ENCODE peak calls at places on chromosomes 16 and 17, in ten cellular contexts. P, T, J, R, H, Q, S, Z, L and I are unnamed samples.

GRCh38 chr17:58517378-58517927 is 3.0 kb upstream of the MTMR4 start:
- DNase-seq in P (no peak), T (no peak), J (no peak), R (no peak), H (no peak), Q (no peak), S (no peak), Z (no peak), L (no peak), I (no peak)

GRCh38 chr17:69462010-69462409 is 47.5 kb downstream of the MAP2K6 start:
- DNase-seq in P (no peak), T (no peak), J (no peak), R (no peak), H (peak; percentile 63), Q (no peak), S (peak; percentile 29), Z (no peak), L (no peak), I (no peak)

GRCh38 chr16:17342031-17342430 is 128.7 kb downstream of the XYLT1 start:
- DNase-seq in P (no peak), T (no peak), J (no peak), R (no peak), H (no peak), Q (no peak), S (no peak), Z (no peak), L (no peak), I (no peak)

GRCh38 chr17:13230350-13230900 is 212.6 kb upstream of the ELAC2 start:
- DNase-seq in P (no peak), T (no peak), J (no peak), R (no peak), H (no peak), Q (no peak), S (no peak), Z (no peak), L (no peak), I (no peak)

GRCh38 chr16:2341456-2342447 is 1.2 kb upstream of the ABCA3 start:
- DNase-seq in P (no peak), T (no peak), J (peak; percentile 47), R (peak; percentile 32), H (peak; percentile 58), Q (no peak), S (peak; percentile 37), Z (no peak), L (no peak), I (no peak)

GRCh38 chr16:23532448-23532847 is 22.2 kb upstream of the GGA2 start:
- DNase-seq in P (no peak), T (no peak), J (no peak), R (no peak), H (no peak), Q (no peak), S (no peak), Z (no peak), L (no peak), I (no peak)

GRCh38 chr17:40475234-40476210 is 25.9 kb downstream of the TNS4 start:
- DNase-seq in P (no peak), T (no peak), J (no peak), R (peak; percentile 43), H (no peak), Q (no peak), S (no peak), Z (no peak), L (no peak), I (no peak)

GRCh38 chr16:88705746-88706287 is 391 bp downstream of the RNF166 start:
- DNase-seq in P (peak; percentile 50), T (no peak), J (no peak), R (no peak), H (no peak), Q (no peak), S (no peak), Z (peak; percentile 22), L (no peak), I (no peak)

GRCh38 chr16:85395207-85395912 is 217.8 kb upstream of the GSE1 start:
- DNase-seq in P (peak; percentile 91), T (peak; percentile 82), J (peak; percentile 93), R (peak; percentile 73), H (no peak), Q (no peak), S (peak; percentile 81), Z (no peak), L (peak; percentile 92), I (peak; percentile 52)

GRCh38 chr16:85391769-85392583 is 221.1 kb upstream of the GSE1 start:
- DNase-seq in P (no peak), T (no peak), J (peak; percentile 37), R (peak; percentile 2), H (no peak), Q (no peak), S (no peak), Z (no peak), L (no peak), I (peak; percentile 78)

GRCh38 chr16:85392756-85393673 is 220.1 kb upstream of the GSE1 start:
- DNase-seq in P (no peak), T (no peak), J (peak; percentile 22), R (peak; percentile 1), H (no peak), Q (no peak), S (no peak), Z (no peak), L (no peak), I (no peak)

GRCh38 chr16:85394511-85395206 is 218.5 kb upstream of the GSE1 start:
- DNase-seq in P (no peak), T (no peak), J (no peak), R (peak; percentile 6), H (no peak), Q (no peak), S (no peak), Z (no peak), L (no peak), I (no peak)

DNA sequence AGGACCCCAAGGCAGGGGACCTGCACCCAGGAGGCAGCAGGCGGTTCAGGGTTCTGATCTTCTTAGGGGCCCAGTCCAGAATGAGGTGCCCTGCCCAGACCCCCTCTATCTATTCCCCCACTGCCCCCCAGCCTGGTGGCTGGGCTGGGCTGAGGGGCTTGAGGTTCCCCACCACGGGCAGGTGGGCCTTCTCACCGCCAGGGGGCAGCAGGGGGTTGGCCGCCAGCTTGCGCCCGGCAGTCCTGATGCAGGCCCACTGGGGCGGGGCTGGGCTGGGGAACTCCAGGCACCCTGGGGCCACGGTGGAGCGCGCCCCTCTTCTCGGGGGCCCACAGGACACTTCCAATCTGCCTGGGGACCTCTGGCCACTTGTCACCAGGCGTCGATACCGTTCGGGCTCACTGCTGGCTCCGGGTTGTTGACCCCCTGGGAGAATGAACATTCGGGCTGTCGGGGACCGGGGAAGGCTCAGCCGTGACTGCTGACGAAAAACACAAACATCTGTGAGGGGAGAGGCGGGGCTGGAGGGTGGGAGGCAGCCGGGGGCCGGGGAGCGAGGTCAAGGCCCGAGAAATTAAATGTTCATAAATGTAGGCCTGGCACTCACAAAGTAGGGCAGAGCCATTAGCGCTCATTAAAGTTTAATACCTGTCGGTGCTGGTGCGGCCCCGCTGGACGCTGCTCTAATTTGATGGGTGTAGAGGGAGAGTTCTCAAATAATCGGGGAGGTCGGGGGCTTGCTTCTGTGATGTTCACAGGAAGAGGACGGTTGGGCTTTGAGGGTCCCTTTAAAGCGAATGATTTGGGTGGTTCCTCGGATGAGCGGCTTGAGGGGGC is 219.2 kb upstream of the GSE1 start:
- DNase-seq in P (peak; percentile 87), T (no peak), J (peak; percentile 58), R (peak; percentile 79), H (peak; percentile 92), Q (peak; percentile 56), S (peak; percentile 66), Z (peak; percentile 43), L (no peak), I (peak; percentile 39)
- H3K27ac ChIP-seq in P (peak overlapping the region; percentile 80), T (no peak overlapping the region), J (no peak overlapping the region), R (no peak overlapping the region), H (no peak overlapping the region), Q (no peak overlapping the region), S (no peak overlapping the region), Z (no peak overlapping the region), L (no peak overlapping the region), I (no peak overlapping the region)

GRCh38 chr17:43995150-43995471 is 9.3 kb upstream of the NAGS start:
- DNase-seq in P (no peak), T (no peak), J (no peak), R (no peak), H (no peak), Q (no peak), S (no peak), Z (no peak), L (no peak), I (no peak)
- H3K4me3 ChIP-seq in P (no peak overlapping the region), T (peak overlapping the region; percentile 40), J (no peak overlapping the region), R (peak overlapping the region; percentile 45), H (peak overlapping the region; percentile 56), Q (no peak overlapping the region), S (peak overlapping the region; percentile 52), Z (no peak overlapping the region), L (no peak overlapping the region), I (no peak overlapping the region)

DNA sequence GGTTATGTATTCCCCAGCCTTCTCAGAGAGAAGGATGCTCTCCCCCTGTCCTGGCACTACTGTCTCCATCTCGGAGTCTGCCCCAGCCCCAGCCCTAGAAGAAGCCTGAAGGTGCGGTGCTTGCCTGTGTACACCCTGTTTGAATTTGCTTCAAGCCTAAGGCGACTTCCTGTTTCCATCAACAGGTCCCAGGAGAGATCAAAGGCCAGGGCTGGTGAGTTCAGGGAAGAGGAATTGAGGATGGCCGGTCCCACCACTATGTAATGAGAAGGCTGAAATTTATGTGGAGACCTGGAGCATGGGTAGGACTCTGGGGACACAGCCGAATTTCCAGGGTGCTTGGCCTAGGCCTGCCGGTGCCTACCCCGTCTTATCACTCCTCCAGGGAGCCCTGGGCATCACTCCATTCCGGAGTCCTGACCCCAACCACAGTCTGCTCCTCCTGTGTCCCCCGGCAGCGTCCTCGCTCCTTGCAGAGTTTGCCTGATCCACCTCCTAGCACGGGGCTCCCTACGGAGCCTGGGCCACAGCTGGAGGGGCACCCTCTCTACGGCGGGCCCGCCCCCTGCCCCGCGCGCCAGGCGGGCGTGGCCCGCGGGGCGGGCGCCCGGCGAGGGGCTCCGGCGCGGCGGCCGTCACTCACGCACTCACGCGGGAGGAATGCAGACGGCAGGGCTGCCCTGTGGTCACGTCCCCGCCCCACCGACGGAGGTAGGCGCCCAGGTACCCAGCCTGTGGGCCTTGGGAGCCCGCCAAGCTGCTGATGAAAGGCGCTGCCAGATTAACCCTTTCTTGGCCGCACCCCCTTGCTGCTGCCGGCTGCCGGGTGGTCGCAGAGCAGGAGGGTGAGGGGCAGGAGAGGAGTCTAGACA is 53.8 kb upstream of the TAC4 start:
- DNase-seq in P (peak; percentile 68), T (no peak), J (no peak), R (no peak), H (peak; percentile 78), Q (no peak), S (no peak), Z (no peak), L (peak; percentile 13), I (no peak)
- H3K27me3 ChIP-seq in P (peaks cover 42% of the 10 kb centered on the region), T (peaks cover 5% of the 10 kb centered on the region), J (peaks cover 39% of the 10 kb centered on the region), R (no peaks in the 10 kb centered on the region), H (peaks cover 48% of the 10 kb centered on the region), Q (peaks cover 92% of the 10 kb centered on the region), S (peaks cover 16% of the 10 kb centered on the region), Z (peaks cover 15% of the 10 kb centered on the region), L (peaks cover 9% of the 10 kb centered on the region), I (peaks cover 38% of the 10 kb centered on the region)

DNA sequence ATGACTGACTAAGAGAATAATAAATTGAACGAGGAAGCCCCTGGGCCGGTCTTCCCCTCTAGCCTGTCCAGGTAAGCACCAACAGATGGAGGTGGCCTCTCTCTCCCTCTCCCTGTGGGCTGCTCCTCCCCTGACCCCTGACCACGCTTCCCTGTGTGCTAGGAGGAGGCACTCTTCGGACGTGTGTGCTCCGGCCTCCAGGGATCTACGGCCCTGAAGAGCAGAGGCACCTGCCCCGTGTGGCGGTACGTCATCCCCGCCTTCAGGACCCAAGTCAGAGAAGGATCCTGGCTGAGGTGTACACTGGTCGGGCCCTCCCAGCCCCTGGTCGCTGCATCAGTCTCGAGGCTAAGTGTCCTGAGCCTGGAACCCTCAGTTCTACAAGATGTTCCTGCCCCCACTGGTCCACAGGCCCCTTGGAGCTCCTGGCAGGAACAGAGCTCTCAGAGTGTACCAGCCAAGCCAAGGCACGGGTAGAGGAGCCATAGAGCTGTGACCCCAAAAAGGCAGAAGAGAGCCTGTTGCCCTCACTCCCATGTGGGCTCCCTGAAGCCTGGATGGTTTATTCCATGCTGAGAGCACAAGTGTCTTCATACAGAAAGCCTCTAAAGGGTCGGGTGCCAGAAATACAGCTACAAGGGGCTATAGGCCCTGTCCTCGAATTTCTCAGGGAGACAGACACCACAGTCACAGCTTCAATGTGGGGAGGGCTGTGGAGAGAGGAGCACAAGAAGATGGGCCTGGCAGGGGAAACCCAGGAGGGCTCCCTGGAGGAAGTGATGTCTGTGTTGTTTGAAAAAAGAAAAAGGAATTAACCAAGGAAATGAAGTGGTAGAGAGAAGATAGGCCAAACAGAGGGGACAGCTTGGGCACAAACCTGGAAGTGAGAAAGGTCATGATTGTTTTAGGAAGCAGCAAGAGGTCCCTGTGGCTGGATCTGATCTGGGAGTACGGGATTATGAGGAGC is 15.9 kb downstream of the SDR42E2 start:
- DNase-seq in P (no peak), T (no peak), J (no peak), R (no peak), H (no peak), Q (no peak), S (no peak), Z (no peak), L (no peak), I (no peak)
- H3K27ac ChIP-seq in P (no peak overlapping the region), T (no peak overlapping the region), J (no peak overlapping the region), R (no peak overlapping the region), H (no peak overlapping the region), Q (no peak overlapping the region), S (no peak overlapping the region), Z (no peak overlapping the region), L (no peak overlapping the region), I (no peak overlapping the region)